ENCODE peak calls at places on chromosome 9, in five cellular contexts. One of them, this sample, is unnamed.

GRCh38 chr9:134162926-134163373 is 1.4 kb downstream of the RNU6ATAC start:
- DNase-seq in astrocyte of the cerebellum: no peak
- DNase-seq in psoas muscle: no peak
- DNase-seq in fibroblast of lung: no peak
- DNase-seq in tibial nerve: no peak
- DNase-seq in this sample: no peak

GRCh38 chr9:128043467-128043868 is 23.7 kb downstream of the NAIF1 start:
- DNase-seq in tibial nerve: no peak
- DNase-seq in psoas muscle: no peak
- DNase-seq in fibroblast of lung: no peak
- DNase-seq in astrocyte of the cerebellum: no peak
- DNase-seq in this sample: no peak

GRCh38 chr9:111878946-111879345 is 17.7 kb upstream of the UGCG start:
- DNase-seq in tibial nerve: no peak
- DNase-seq in psoas muscle: no peak
- DNase-seq in astrocyte of the cerebellum: no peak
- DNase-seq in fibroblast of lung: no peak
- DNase-seq in this sample: no peak

GRCh38 chr9:121498487-121499176 is 1.0 kb downstream of the GGTA1 start:
- DNase-seq in astrocyte of the cerebellum: no peak
- DNase-seq in psoas muscle: peak; percentile 63
- DNase-seq in tibial nerve: no peak
- DNase-seq in fibroblast of lung: peak; percentile 59
- DNase-seq in this sample: no peak

GRCh38 chr9:129665814-129666511 is 516 bp downstream of the PRRX2 start:
- DNase-seq in astrocyte of the cerebellum: no peak
- DNase-seq in tibial nerve: no peak
- DNase-seq in fibroblast of lung: no peak
- DNase-seq in psoas muscle: no peak
- DNase-seq in this sample: no peak

GRCh38 chr9:106947097-106947496 is 84.1 kb downstream of the ZNF462 start:
- DNase-seq in astrocyte of the cerebellum: no peak
- DNase-seq in psoas muscle: no peak
- DNase-seq in tibial nerve: no peak
- DNase-seq in fibroblast of lung: no peak
- DNase-seq in this sample: no peak

GRCh38 chr9:128554155-128554862 is 1.9 kb downstream of the SPTAN1 start:
- DNase-seq in tibial nerve: peak; percentile 28
- DNase-seq in fibroblast of lung: peak; percentile 84
- DNase-seq in astrocyte of the cerebellum: peak; percentile 74
- DNase-seq in psoas muscle: peak; percentile 60
- DNase-seq in this sample: peak; percentile 48

GRCh38 chr9:116490321-116490720 is 196.8 kb upstream of the TRIM32 start:
- DNase-seq in fibroblast of lung: no peak
- DNase-seq in astrocyte of the cerebellum: no peak
- DNase-seq in psoas muscle: no peak
- DNase-seq in tibial nerve: no peak
- DNase-seq in this sample: no peak

GRCh38 chr9:37157978-37158377 is 37.6 kb downstream of the ZCCHC7 start:
- DNase-seq in psoas muscle: no peak
- DNase-seq in fibroblast of lung: no peak
- DNase-seq in astrocyte of the cerebellum: no peak
- DNase-seq in tibial nerve: no peak
- DNase-seq in this sample: no peak

GRCh38 chr9:107755267-107755666 is 265.7 kb upstream of the KLF4 start:
- DNase-seq in astrocyte of the cerebellum: no peak
- DNase-seq in fibroblast of lung: peak; percentile 70
- DNase-seq in psoas muscle: no peak
- DNase-seq in tibial nerve: no peak
- DNase-seq in this sample: no peak

GRCh38 chr9:124810513-124811355 is 33.8 kb downstream of the OLFML2A start:
- DNase-seq in tibial nerve: no peak
- DNase-seq in psoas muscle: no peak
- DNase-seq in fibroblast of lung: peak; percentile 79
- DNase-seq in astrocyte of the cerebellum: peak; percentile 90
- DNase-seq in this sample: no peak

GRCh38 chr9:124507880-124508432 is 757 bp upstream of the NR5A1 start:
- DNase-seq in fibroblast of lung: no peak
- DNase-seq in tibial nerve: no peak
- DNase-seq in psoas muscle: no peak
- DNase-seq in astrocyte of the cerebellum: no peak
- DNase-seq in this sample: no peak

GRCh38 chr9:21965401-21965951 is 28.7 kb downstream of the CDKN2A start:
- DNase-seq in tibial nerve: no peak
- DNase-seq in fibroblast of lung: peak; percentile 67
- DNase-seq in psoas muscle: peak; percentile 62
- DNase-seq in astrocyte of the cerebellum: no peak
- DNase-seq in this sample: no peak

GRCh38 chr9:100206899-100207298 is 107.9 kb downstream of the INVS start:
- DNase-seq in psoas muscle: no peak
- DNase-seq in tibial nerve: no peak
- DNase-seq in astrocyte of the cerebellum: peak; percentile 15
- DNase-seq in fibroblast of lung: no peak
- DNase-seq in this sample: no peak

GRCh38 chr9:78383130-78383529 is 86.2 kb downstream of the PSAT1 start:
- DNase-seq in tibial nerve: no peak
- DNase-seq in astrocyte of the cerebellum: no peak
- DNase-seq in psoas muscle: no peak
- DNase-seq in fibroblast of lung: peak; percentile 34
- DNase-seq in this sample: no peak

GRCh38 chr9:126781717-126782388 is 23.0 kb upstream of the ZBTB43 start:
- DNase-seq in psoas muscle: peak; percentile 91
- DNase-seq in fibroblast of lung: peak; percentile 70
- DNase-seq in tibial nerve: peak; percentile 68
- DNase-seq in astrocyte of the cerebellum: peak; percentile 48
- DNase-seq in this sample: peak; percentile 42
- H3K4me3 ChIP-seq in psoas muscle: peak overlapping the region; percentile 35
- H3K4me3 ChIP-seq in fibroblast of lung: no peak overlapping the region
- H3K4me3 ChIP-seq in tibial nerve: no peak overlapping the region
- H3K4me3 ChIP-seq in astrocyte of the cerebellum: peak overlapping the region; percentile 4
- H3K4me3 ChIP-seq in this sample: no peak overlapping the region

GRCh38 chr9:5876026-5876425 is 14.7 kb upstream of the MLANA start:
- DNase-seq in fibroblast of lung: no peak
- DNase-seq in astrocyte of the cerebellum: no peak
- DNase-seq in psoas muscle: no peak
- DNase-seq in tibial nerve: no peak
- DNase-seq in this sample: no peak

GRCh38 chr9:5874048-5874447 is 16.6 kb upstream of the MLANA start:
- DNase-seq in psoas muscle: no peak
- DNase-seq in fibroblast of lung: no peak
- DNase-seq in astrocyte of the cerebellum: no peak
- DNase-seq in tibial nerve: no peak
- DNase-seq in this sample: no peak

GRCh38 chr9:5876711-5877110 is 14.0 kb upstream of the MLANA start:
- DNase-seq in astrocyte of the cerebellum: no peak
- DNase-seq in psoas muscle: no peak
- DNase-seq in fibroblast of lung: no peak
- DNase-seq in tibial nerve: no peak
- DNase-seq in this sample: no peak

GRCh38 chr9:5884191-5884590 is 6.5 kb upstream of the MLANA start:
- DNase-seq in psoas muscle: no peak
- DNase-seq in tibial nerve: no peak
- DNase-seq in astrocyte of the cerebellum: no peak
- DNase-seq in fibroblast of lung: no peak
- DNase-seq in this sample: no peak

GRCh38 chr9:5879419-5880181 is 11.1 kb upstream of the MLANA start:
- DNase-seq in tibial nerve: no peak
- DNase-seq in fibroblast of lung: peak; percentile 24
- DNase-seq in astrocyte of the cerebellum: peak; percentile 15
- DNase-seq in psoas muscle: no peak
- DNase-seq in this sample: no peak
- H3K4me3 ChIP-seq in tibial nerve: no peak overlapping the region
- H3K4me3 ChIP-seq in fibroblast of lung: no peak overlapping the region
- H3K4me3 ChIP-seq in astrocyte of the cerebellum: no peak overlapping the region
- H3K4me3 ChIP-seq in psoas muscle: no peak overlapping the region
- H3K4me3 ChIP-seq in this sample: no peak overlapping the region

GRCh38 chr9:91116711-91117110 is 245.0 kb downstream of the AUH start:
- DNase-seq in astrocyte of the cerebellum: no peak
- DNase-seq in tibial nerve: no peak
- DNase-seq in fibroblast of lung: no peak
- DNase-seq in psoas muscle: no peak
- DNase-seq in this sample: no peak

GRCh38 chr9:91117959-91118651 is 243.6 kb downstream of the AUH start:
- DNase-seq in astrocyte of the cerebellum: peak; percentile 42
- DNase-seq in psoas muscle: peak; percentile 95
- DNase-seq in tibial nerve: peak; percentile 94
- DNase-seq in fibroblast of lung: peak; percentile 95
- DNase-seq in this sample: no peak

GRCh38 chr9:91119147-91119546 is 242.6 kb downstream of the AUH start:
- DNase-seq in tibial nerve: no peak
- DNase-seq in psoas muscle: no peak
- DNase-seq in astrocyte of the cerebellum: peak; percentile 18
- DNase-seq in fibroblast of lung: peak; percentile 54
- DNase-seq in this sample: no peak

GRCh38 chr9:91116226-91116625 is 245.5 kb downstream of the AUH start:
- DNase-seq in tibial nerve: peak; percentile 41
- DNase-seq in fibroblast of lung: peak; percentile 59
- DNase-seq in astrocyte of the cerebellum: peak; percentile 29
- DNase-seq in psoas muscle: no peak
- DNase-seq in this sample: no peak

GRCh38 chr9:91117474-91117891 is 244.2 kb downstream of the AUH start:
- DNase-seq in psoas muscle: no peak
- DNase-seq in astrocyte of the cerebellum: no peak
- DNase-seq in tibial nerve: no peak
- DNase-seq in fibroblast of lung: no peak
- DNase-seq in this sample: no peak
- H3K4me3 ChIP-seq in psoas muscle: peak overlapping the region; percentile 62
- H3K4me3 ChIP-seq in astrocyte of the cerebellum: no peak overlapping the region
- H3K4me3 ChIP-seq in tibial nerve: peak overlapping the region; percentile 33
- H3K4me3 ChIP-seq in fibroblast of lung: no peak overlapping the region
- H3K4me3 ChIP-seq in this sample: no peak overlapping the region

GRCh38 chr9:130825809-130826208 is 9.2 kb upstream of the ABL1 start:
- DNase-seq in astrocyte of the cerebellum: no peak
- DNase-seq in fibroblast of lung: no peak
- DNase-seq in psoas muscle: no peak
- DNase-seq in tibial nerve: no peak
- DNase-seq in this sample: no peak
- H3K4me3 ChIP-seq in astrocyte of the cerebellum: no peak overlapping the region
- H3K4me3 ChIP-seq in fibroblast of lung: no peak overlapping the region
- H3K4me3 ChIP-seq in psoas muscle: no peak overlapping the region
- H3K4me3 ChIP-seq in tibial nerve: no peak overlapping the region
- H3K4me3 ChIP-seq in this sample: no peak overlapping the region

GRCh38 chr9:27194401-27195091 is 85.5 kb downstream of the TEK start:
- DNase-seq in astrocyte of the cerebellum: peak; percentile 18
- DNase-seq in psoas muscle: no peak
- DNase-seq in fibroblast of lung: peak; percentile 67
- DNase-seq in tibial nerve: no peak
- DNase-seq in this sample: no peak
- H3K4me3 ChIP-seq in astrocyte of the cerebellum: no peak overlapping the region
- H3K4me3 ChIP-seq in psoas muscle: no peak overlapping the region
- H3K4me3 ChIP-seq in fibroblast of lung: no peak overlapping the region
- H3K4me3 ChIP-seq in tibial nerve: no peak overlapping the region
- H3K4me3 ChIP-seq in this sample: no peak overlapping the region

GRCh38 chr9:122835313-122835731 is 6.9 kb upstream of the PDCL start:
- DNase-seq in fibroblast of lung: no peak
- DNase-seq in tibial nerve: no peak
- DNase-seq in astrocyte of the cerebellum: no peak
- DNase-seq in psoas muscle: no peak
- DNase-seq in this sample: peak; percentile 56
- H3K4me3 ChIP-seq in fibroblast of lung: no peak overlapping the region
- H3K4me3 ChIP-seq in tibial nerve: no peak overlapping the region
- H3K4me3 ChIP-seq in astrocyte of the cerebellum: no peak overlapping the region
- H3K4me3 ChIP-seq in psoas muscle: no peak overlapping the region
- H3K4me3 ChIP-seq in this sample: peak overlapping the region; percentile 43

DNA sequence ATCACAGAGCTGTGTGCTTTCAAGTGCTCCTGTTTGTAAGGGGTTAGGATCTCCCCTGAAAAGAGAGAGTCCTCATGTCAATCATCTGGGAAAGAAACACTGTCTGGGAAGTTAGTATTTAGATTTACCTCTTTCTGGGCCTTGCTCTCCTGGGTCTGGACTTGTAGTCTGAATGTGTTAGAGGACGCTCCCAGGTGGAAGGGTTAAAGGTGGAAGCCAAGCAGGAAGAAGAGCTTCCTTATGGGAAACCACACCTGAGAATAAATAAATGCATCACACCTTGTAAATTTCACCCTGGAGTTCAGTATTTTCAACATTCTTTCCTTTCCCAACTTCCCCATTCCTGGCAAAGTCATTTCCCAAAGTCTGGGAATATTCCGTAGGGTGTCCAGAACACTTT is 1.3 kb downstream of the PLGRKT start:
- DNase-seq in psoas muscle: no peak
- DNase-seq in astrocyte of the cerebellum: no peak
- DNase-seq in fibroblast of lung: no peak
- DNase-seq in tibial nerve: no peak
- DNase-seq in this sample: no peak
- H3K4me3 ChIP-seq in psoas muscle: peak overlapping the region; percentile 70
- H3K4me3 ChIP-seq in astrocyte of the cerebellum: no peak overlapping the region
- H3K4me3 ChIP-seq in fibroblast of lung: no peak overlapping the region
- H3K4me3 ChIP-seq in tibial nerve: no peak overlapping the region
- H3K4me3 ChIP-seq in this sample: no peak overlapping the region

GRCh38 chr9:70229026-70229425 is 29.8 kb upstream of the SMC5 start:
- DNase-seq in psoas muscle: no peak
- DNase-seq in astrocyte of the cerebellum: no peak
- DNase-seq in tibial nerve: no peak
- DNase-seq in fibroblast of lung: peak; percentile 20
- DNase-seq in this sample: no peak
- H3K4me3 ChIP-seq in psoas muscle: peak overlapping the region; percentile 38
- H3K4me3 ChIP-seq in astrocyte of the cerebellum: no peak overlapping the region
- H3K4me3 ChIP-seq in tibial nerve: no peak overlapping the region
- H3K4me3 ChIP-seq in fibroblast of lung: no peak overlapping the region
- H3K4me3 ChIP-seq in this sample: no peak overlapping the region